ENCODE peak calls at places on chromosomes 6 and 20, in four cellular contexts. N is HepG2, T is IMR-90, R is K562. V is an unnamed sample.

GRCh38 chr6:22295145-22295544 is 1.7 kb downstream of the PRL start:
- DNase-seq in R (no peak), N (no peak), T (no peak), V (no peak)

GRCh38 chr6:36131517-36132220 is 1.4 kb downstream of the MAPK13 start:
- DNase-seq in R (peak; percentile 55), N (peak; percentile 84), T (peak; percentile 80), V (no peak)

GRCh38 chr20:33664762-33665144 is 2.0 kb upstream of the ACTL10 start:
- DNase-seq in T (no peak), R (no peak), N (no peak), V (no peak)

GRCh38 chr6:97059473-97059872 is 134.9 kb downstream of the KLHL32 start:
- DNase-seq in N (peak; percentile 17), T (peak; percentile 37), R (peak; percentile 25), V (no peak)

GRCh38 chr20:47785900-47786762 is 850 bp upstream of the SULF2 start:
- DNase-seq in N (peak; percentile 82), T (peak; percentile 71), R (peak; percentile 48), V (peak; percentile 75)

GRCh38 chr6:16762265-16762546 is 946 bp upstream of the ATXN1 start:
- DNase-seq in N (no peak), R (no peak), T (no peak), V (no peak)

GRCh38 chr6:108157972-108158441 is 7.8 kb upstream of the NR2E1 start:
- DNase-seq in T (no peak), R (no peak), N (no peak), V (peak; percentile 62)

GRCh38 chr6:14732845-14733757 is 512.8 kb upstream of the JARID2 start:
- DNase-seq in T (peak; percentile 79), R (no peak), N (peak; percentile 31), V (no peak)

GRCh38 chr6:166760288-166760687 is 133.2 kb upstream of the RPS6KA2 start:
- DNase-seq in T (no peak), R (no peak), N (no peak), V (no peak)

GRCh38 chr6:8570241-8570924 is 135.0 kb upstream of the SLC35B3 start:
- DNase-seq in N (no peak), T (no peak), R (no peak), V (no peak)
- TF ChIP-seq MAFK in N (no peak), T (no peak), R (no peak), V (no peak)

GRCh38 chr6:26122005-26122388 is 34.8 kb downstream of the HFE start:
- DNase-seq in N (no peak), T (no peak), R (no peak), V (no peak)
- TF ChIP-seq MAFK in N (no peak), T (no peak), R (no peak), V (no peak)

GRCh38 chr6:88008411-88008810 is 39.2 kb upstream of the SPACA1 start:
- DNase-seq in N (no peak), R (no peak), T (no peak), V (no peak)
- TF ChIP-seq MAFK in N (no peak), R (no peak), T (no peak), V (no peak)

GRCh38 chr6:44702292-44702691 is 314.8 kb downstream of the CDC5L start:
- DNase-seq in N (no peak), R (no peak), T (no peak), V (no peak)
- TF ChIP-seq MAFK in N (no peak), R (no peak), T (no peak), V (no peak)

GRCh38 chr6:54624216-54624615 is 222.4 kb upstream of the FAM83B start:
- DNase-seq in R (no peak), T (no peak), N (no peak), V (no peak)
- TF ChIP-seq MAFK in R (no peak), T (no peak), N (no peak), V (no peak)

GRCh38 chr6:42696526-42697267 is 25.7 kb downstream of the PRPH2 start:
- DNase-seq in T (peak; percentile 71), R (no peak), N (no peak), V (no peak)
- TF ChIP-seq MAFK in T (peak; percentile 95), R (peak; percentile 95), N (peak; percentile 88), V (no peak)

GRCh38 chr6:147741419-147741818 is 232.9 kb downstream of the SAMD5 start:
- DNase-seq in R (no peak), T (peak; percentile 42), N (no peak), V (no peak)
- TF ChIP-seq MAFK in R (no peak), T (no peak), N (no peak), V (no peak)

GRCh38 chr20:17896771-17897369 is 71.7 kb downstream of the SNX5 start:
- DNase-seq in T (no peak), R (no peak), N (peak; percentile 99), V (no peak)

GRCh38 chr20:17895641-17896246 is 72.8 kb downstream of the SNX5 start:
- DNase-seq in N (no peak), R (no peak), T (peak; percentile 70), V (peak; percentile 59)

GRCh38 chr20:17896247-17896723 is 72.3 kb downstream of the SNX5 start:
- DNase-seq in R (no peak), T (no peak), N (no peak), V (no peak)

GRCh38 chr20:17897566-17898307 is 70.9 kb downstream of the SNX5 start:
- DNase-seq in R (no peak), T (no peak), N (no peak), V (no peak)

GRCh38 chr20:17898548-17898994 is 70.0 kb downstream of the SNX5 start:
- DNase-seq in R (peak; percentile 60), N (peak; percentile 80), T (peak; percentile 75), V (no peak)
- TF ChIP-seq MAFK in R (no peak), N (no peak), T (no peak), V (no peak)

V was measured in H1.